ENCODE peak calls at places on chromosomes 5 and 9, in nine cellular contexts. One of them, this sample, is unnamed.

GRCh38 chr9:71326360-71326759 is 204.9 kb upstream of the TRPM3 start:
- DNase-seq in vagina: no peak
- DNase-seq in adrenal gland: no peak
- DNase-seq in NB4: no peak
- DNase-seq in heart left ventricle: no peak
- DNase-seq in ovary: no peak
- DNase-seq in HepG2: no peak
- DNase-seq in tibial nerve: no peak
- DNase-seq in stomach: no peak
- DNase-seq in this sample: no peak

GRCh38 chr9:136086213-136086881 is 8.7 kb downstream of the NACC2 start:
- DNase-seq in tibial nerve: no peak
- DNase-seq in stomach: no peak
- DNase-seq in NB4: no peak
- DNase-seq in ovary: peak; percentile 27
- DNase-seq in vagina: no peak
- DNase-seq in adrenal gland: peak; percentile 31
- DNase-seq in HepG2: no peak
- DNase-seq in heart left ventricle: peak; percentile 57
- DNase-seq in this sample: no peak

GRCh38 chr5:87997662-87998061 is 271.0 kb downstream of the TMEM161B start:
- DNase-seq in adrenal gland: no peak
- DNase-seq in HepG2: peak; percentile 59
- DNase-seq in stomach: no peak
- DNase-seq in heart left ventricle: no peak
- DNase-seq in NB4: no peak
- DNase-seq in vagina: no peak
- DNase-seq in ovary: no peak
- DNase-seq in tibial nerve: no peak
- DNase-seq in this sample: no peak

GRCh38 chr5:82635561-82636288 is 357.6 kb upstream of the RPS23 start:
- DNase-seq in ovary: no peak
- DNase-seq in NB4: no peak
- DNase-seq in stomach: no peak
- DNase-seq in heart left ventricle: no peak
- DNase-seq in vagina: no peak
- DNase-seq in HepG2: peak; percentile 98
- DNase-seq in adrenal gland: no peak
- DNase-seq in tibial nerve: no peak
- DNase-seq in this sample: no peak

GRCh38 chr5:71615809-71616208 is 28.7 kb downstream of the MCCC2 start:
- DNase-seq in ovary: no peak
- DNase-seq in adrenal gland: no peak
- DNase-seq in HepG2: peak; percentile 4
- DNase-seq in heart left ventricle: no peak
- DNase-seq in vagina: no peak
- DNase-seq in tibial nerve: no peak
- DNase-seq in stomach: no peak
- DNase-seq in NB4: no peak
- DNase-seq in this sample: no peak

GRCh38 chr5:68074048-68074632 is 141.4 kb upstream of the PIK3R1 start:
- DNase-seq in NB4: peak; percentile 3
- DNase-seq in tibial nerve: peak; percentile 43
- DNase-seq in vagina: no peak
- DNase-seq in HepG2: no peak
- DNase-seq in heart left ventricle: no peak
- DNase-seq in stomach: peak; percentile 58
- DNase-seq in ovary: no peak
- DNase-seq in adrenal gland: no peak
- DNase-seq in this sample: no peak

GRCh38 chr5:168337361-168337760 is 45.9 kb downstream of the WWC1 start:
- DNase-seq in vagina: no peak
- DNase-seq in stomach: no peak
- DNase-seq in heart left ventricle: no peak
- DNase-seq in adrenal gland: no peak
- DNase-seq in HepG2: peak; percentile 69
- DNase-seq in NB4: no peak
- DNase-seq in ovary: no peak
- DNase-seq in tibial nerve: no peak
- DNase-seq in this sample: no peak

GRCh38 chr5:142876817-142877216 is 106.6 kb downstream of the ARHGAP26 start:
- DNase-seq in ovary: no peak
- DNase-seq in adrenal gland: no peak
- DNase-seq in heart left ventricle: no peak
- DNase-seq in stomach: no peak
- DNase-seq in tibial nerve: no peak
- DNase-seq in HepG2: no peak
- DNase-seq in vagina: no peak
- DNase-seq in NB4: no peak
- DNase-seq in this sample: no peak

GRCh38 chr5:72204946-72205345 is 97.7 kb downstream of the MAP1B start:
- DNase-seq in NB4: no peak
- DNase-seq in HepG2: no peak
- DNase-seq in tibial nerve: no peak
- DNase-seq in adrenal gland: no peak
- DNase-seq in ovary: no peak
- DNase-seq in heart left ventricle: no peak
- DNase-seq in vagina: no peak
- DNase-seq in stomach: no peak
- DNase-seq in this sample: no peak

GRCh38 chr9:114207034-114207815 is 51.9 kb downstream of the COL27A1 start:
- DNase-seq in tibial nerve: no peak
- DNase-seq in vagina: no peak
- DNase-seq in stomach: no peak
- DNase-seq in HepG2: no peak
- DNase-seq in ovary: no peak
- DNase-seq in heart left ventricle: peak; percentile 75
- DNase-seq in NB4: no peak
- DNase-seq in adrenal gland: no peak
- DNase-seq in this sample: no peak

GRCh38 chr9:131402073-131402472 is 8.2 kb downstream of the PRRC2B start:
- DNase-seq in tibial nerve: no peak
- DNase-seq in stomach: no peak
- DNase-seq in vagina: no peak
- DNase-seq in adrenal gland: peak; percentile 51
- DNase-seq in HepG2: no peak
- DNase-seq in heart left ventricle: no peak
- DNase-seq in NB4: no peak
- DNase-seq in ovary: no peak
- DNase-seq in this sample: no peak

GRCh38 chr5:143791848-143792701 is 19.9 kb upstream of the HMHB1 start:
- DNase-seq in heart left ventricle: no peak
- DNase-seq in NB4: no peak
- DNase-seq in tibial nerve: peak; percentile 16
- DNase-seq in adrenal gland: no peak
- DNase-seq in ovary: no peak
- DNase-seq in vagina: no peak
- DNase-seq in stomach: no peak
- DNase-seq in HepG2: no peak
- DNase-seq in this sample: no peak

DNA sequence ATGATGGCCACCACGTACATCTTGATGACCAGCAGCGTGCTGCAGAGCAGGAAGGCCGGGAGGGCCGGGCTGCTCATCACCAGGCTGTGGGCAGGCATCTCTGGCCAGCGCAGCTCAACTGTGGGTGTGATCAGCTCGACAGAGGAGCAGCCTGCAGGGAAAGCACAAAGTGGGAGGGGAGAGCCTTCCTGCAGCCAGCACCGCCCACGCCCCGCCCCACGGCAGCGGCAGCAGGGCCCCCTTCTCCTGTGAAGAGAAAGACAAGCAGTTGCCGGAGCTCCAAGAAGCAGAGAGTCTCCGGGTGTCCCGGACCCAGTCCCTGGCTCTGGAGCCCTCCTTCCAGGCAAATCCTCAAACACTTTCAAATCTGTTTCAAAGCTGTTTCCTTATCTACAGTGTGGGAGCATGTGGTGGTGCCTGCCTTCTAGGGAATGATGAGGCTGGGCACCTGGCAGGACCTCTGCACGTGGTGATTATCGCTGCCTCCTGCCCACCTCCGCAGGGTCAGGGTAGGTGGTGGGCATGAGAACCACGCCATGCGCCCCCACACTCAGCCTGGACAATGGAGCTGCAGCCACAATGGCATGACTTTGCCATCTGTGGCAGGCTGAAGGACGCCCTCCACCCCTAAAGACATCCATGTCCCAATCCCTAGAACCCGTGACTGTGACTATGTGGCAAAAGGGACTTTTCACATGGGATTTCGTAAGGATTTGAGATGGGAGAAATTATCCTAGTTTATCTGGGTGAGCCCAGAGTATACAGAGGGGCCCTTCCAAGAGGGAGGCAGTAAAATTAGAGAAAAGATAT is at the start of gene PTGES:
- DNase-seq in vagina: no peak
- DNase-seq in ovary: peak; percentile 61
- DNase-seq in NB4: peak; percentile 54
- DNase-seq in adrenal gland: peak; percentile 71
- DNase-seq in heart left ventricle: peak; percentile 79
- DNase-seq in tibial nerve: peak; percentile 53
- DNase-seq in HepG2: no peak
- DNase-seq in stomach: peak; percentile 69
- DNase-seq in this sample: no peak
- TF ChIP-seq POLR2A in vagina: peak; percentile 83
- TF ChIP-seq POLR2A in ovary: no peak
- TF ChIP-seq POLR2A in NB4: no peak
- TF ChIP-seq POLR2A in adrenal gland: no peak
- TF ChIP-seq POLR2A in heart left ventricle: no peak
- TF ChIP-seq POLR2A in tibial nerve: no peak
- TF ChIP-seq POLR2A in HepG2: no peak
- TF ChIP-seq POLR2A in stomach: no peak
- TF ChIP-seq POLR2A in this sample: no peak

GRCh38 chr5:138553437-138554095 is 10.5 kb upstream of the ETF1 start:
- DNase-seq in HepG2: no peak
- DNase-seq in vagina: no peak
- DNase-seq in ovary: no peak
- DNase-seq in NB4: no peak
- DNase-seq in stomach: no peak
- DNase-seq in tibial nerve: no peak
- DNase-seq in adrenal gland: no peak
- DNase-seq in heart left ventricle: no peak
- DNase-seq in this sample: no peak
- TF ChIP-seq POLR2A in HepG2: no peak
- TF ChIP-seq POLR2A in vagina: no peak
- TF ChIP-seq POLR2A in ovary: no peak
- TF ChIP-seq POLR2A in NB4: no peak
- TF ChIP-seq POLR2A in stomach: no peak
- TF ChIP-seq POLR2A in tibial nerve: no peak
- TF ChIP-seq POLR2A in adrenal gland: no peak
- TF ChIP-seq POLR2A in heart left ventricle: no peak
- TF ChIP-seq POLR2A in this sample: peak; percentile 15

GRCh38 chr5:14445581-14446290 is 135.9 kb upstream of the OTULINL start:
- DNase-seq in heart left ventricle: no peak
- DNase-seq in HepG2: no peak
- DNase-seq in stomach: no peak
- DNase-seq in vagina: no peak
- DNase-seq in tibial nerve: peak; percentile 53
- DNase-seq in ovary: peak; percentile 39
- DNase-seq in NB4: peak; percentile 9
- DNase-seq in adrenal gland: peak; percentile 37
- DNase-seq in this sample: no peak
- TF ChIP-seq POLR2A in heart left ventricle: no peak
- TF ChIP-seq POLR2A in HepG2: no peak
- TF ChIP-seq POLR2A in stomach: no peak
- TF ChIP-seq POLR2A in vagina: no peak
- TF ChIP-seq POLR2A in tibial nerve: no peak
- TF ChIP-seq POLR2A in ovary: no peak
- TF ChIP-seq POLR2A in NB4: no peak
- TF ChIP-seq POLR2A in adrenal gland: no peak
- TF ChIP-seq POLR2A in this sample: no peak

GRCh38 chr9:92324451-92324850 is 699 bp downstream of the NOL8 start:
- DNase-seq in ovary: no peak
- DNase-seq in tibial nerve: no peak
- DNase-seq in adrenal gland: no peak
- DNase-seq in vagina: no peak
- DNase-seq in heart left ventricle: no peak
- DNase-seq in NB4: peak; percentile 42
- DNase-seq in HepG2: no peak
- DNase-seq in stomach: no peak
- DNase-seq in this sample: no peak

GRCh38 chr9:92327283-92327850 is 1.6 kb downstream of the CENPP start:
- DNase-seq in adrenal gland: no peak
- DNase-seq in tibial nerve: no peak
- DNase-seq in HepG2: no peak
- DNase-seq in stomach: no peak
- DNase-seq in heart left ventricle: no peak
- DNase-seq in ovary: no peak
- DNase-seq in vagina: no peak
- DNase-seq in NB4: no peak
- DNase-seq in this sample: no peak

GRCh38 chr9:92325991-92326500 is 293 bp downstream of the CENPP start:
- DNase-seq in HepG2: no peak
- DNase-seq in tibial nerve: no peak
- DNase-seq in ovary: no peak
- DNase-seq in vagina: no peak
- DNase-seq in NB4: peak; percentile 74
- DNase-seq in stomach: no peak
- DNase-seq in adrenal gland: no peak
- DNase-seq in heart left ventricle: no peak
- DNase-seq in this sample: peak; percentile 23

GRCh38 chr9:92324889-92325268 is 271 bp downstream of the NOL8 start:
- DNase-seq in stomach: no peak
- DNase-seq in ovary: no peak
- DNase-seq in adrenal gland: no peak
- DNase-seq in vagina: no peak
- DNase-seq in NB4: no peak
- DNase-seq in HepG2: no peak
- DNase-seq in heart left ventricle: no peak
- DNase-seq in tibial nerve: no peak
- DNase-seq in this sample: no peak

GRCh38 chr9:92325269-92325990 is at the start of the genes CENPP and NOL8:
- DNase-seq in NB4: peak; percentile 90
- DNase-seq in ovary: peak; percentile 80
- DNase-seq in tibial nerve: peak; percentile 80
- DNase-seq in heart left ventricle: peak; percentile 89
- DNase-seq in adrenal gland: peak; percentile 88
- DNase-seq in HepG2: peak; percentile 86
- DNase-seq in stomach: peak; percentile 82
- DNase-seq in vagina: no peak
- DNase-seq in this sample: peak; percentile 74
- TF ChIP-seq POLR2A in NB4: peak; percentile 76
- TF ChIP-seq POLR2A in ovary: no peak
- TF ChIP-seq POLR2A in tibial nerve: no peak
- TF ChIP-seq POLR2A in heart left ventricle: no peak
- TF ChIP-seq POLR2A in adrenal gland: peak; percentile 66
- TF ChIP-seq POLR2A in HepG2: peak; percentile 93
- TF ChIP-seq POLR2A in stomach: no peak
- TF ChIP-seq POLR2A in vagina: no peak
- TF ChIP-seq POLR2A in this sample: peak; percentile 88